ENCODE peak calls at places on chromosomes 16 and 17, in four cellular contexts. One of them, this sample, is unnamed.

GRCh38 chr16:56189990-56190902 is 1.0 kb upstream of the GNAO1 start:
- DNase-seq in lower leg skin: no peak
- DNase-seq in left ventricle myocardium inferior: no peak
- DNase-seq in breast epithelium: no peak
- DNase-seq in this sample: no peak

GRCh38 chr17:59371426-59372099 is 40.1 kb downstream of the YPEL2 start:
- DNase-seq in breast epithelium: no peak
- DNase-seq in lower leg skin: peak
- DNase-seq in left ventricle myocardium inferior: peak
- DNase-seq in this sample: no peak

GRCh38 chr17:76076765-76077581 is 2.0 kb upstream of the ZACN start:
- DNase-seq in lower leg skin: no peak
- DNase-seq in breast epithelium: no peak
- DNase-seq in left ventricle myocardium inferior: no peak
- DNase-seq in this sample: no peak

GRCh38 chr17:63430223-63430622 is 15.9 kb downstream of the CYB561 start:
- DNase-seq in breast epithelium: no peak
- DNase-seq in lower leg skin: no peak
- DNase-seq in left ventricle myocardium inferior: no peak
- DNase-seq in this sample: no peak

GRCh38 chr17:78998311-78999055 is 11.1 kb downstream of the CANT1 start:
- DNase-seq in left ventricle myocardium inferior: peak
- DNase-seq in lower leg skin: no peak
- DNase-seq in breast epithelium: peak
- DNase-seq in this sample: no peak

GRCh38 chr16:47142469-47143328 is 1.0 kb downstream of the NETO2 start:
- DNase-seq in left ventricle myocardium inferior: peak
- DNase-seq in lower leg skin: no peak
- DNase-seq in breast epithelium: no peak
- DNase-seq in this sample: no peak

GRCh38 chr16:84947022-84947421 is 64.3 kb downstream of the ZDHHC7 start:
- DNase-seq in breast epithelium: no peak
- DNase-seq in left ventricle myocardium inferior: no peak
- DNase-seq in lower leg skin: peak
- DNase-seq in this sample: no peak

GRCh38 chr17:21678451-21679081 is 13.8 kb upstream of the KCNJ18 start:
- DNase-seq in breast epithelium: peak
- DNase-seq in left ventricle myocardium inferior: no peak
- DNase-seq in lower leg skin: no peak
- DNase-seq in this sample: no peak

GRCh38 chr17:42997390-42997983 is 732 bp upstream of the RPL27 start:
- DNase-seq in lower leg skin: no peak
- DNase-seq in breast epithelium: no peak
- DNase-seq in left ventricle myocardium inferior: no peak
- DNase-seq in this sample: no peak

GRCh38 chr17:66953661-66954060 is 10.8 kb upstream of the CACNG4 start:
- DNase-seq in lower leg skin: no peak
- DNase-seq in left ventricle myocardium inferior: no peak
- DNase-seq in breast epithelium: no peak
- DNase-seq in this sample: no peak

GRCh38 chr17:81180836-81181810 is 15.1 kb upstream of the AATK start:
- DNase-seq in breast epithelium: no peak
- DNase-seq in lower leg skin: no peak
- DNase-seq in left ventricle myocardium inferior: no peak
- DNase-seq in this sample: no peak

GRCh38 chr16:48824271-48824670 is 214.3 kb upstream of the N4BP1 start:
- DNase-seq in lower leg skin: no peak
- DNase-seq in breast epithelium: no peak
- DNase-seq in left ventricle myocardium inferior: peak
- DNase-seq in this sample: no peak

GRCh38 chr16:30842971-30843370 is 50.9 kb downstream of the BCL7C start:
- DNase-seq in left ventricle myocardium inferior: no peak
- DNase-seq in breast epithelium: no peak
- DNase-seq in lower leg skin: no peak
- DNase-seq in this sample: no peak

GRCh38 chr16:80375973-80376372 is 164.8 kb upstream of the DYNLRB2 start:
- DNase-seq in breast epithelium: no peak
- DNase-seq in left ventricle myocardium inferior: no peak
- DNase-seq in lower leg skin: no peak
- DNase-seq in this sample: no peak

GRCh38 chr17:80704381-80704819 is 159.8 kb downstream of the RPTOR start:
- DNase-seq in lower leg skin: no peak
- DNase-seq in left ventricle myocardium inferior: no peak
- DNase-seq in breast epithelium: no peak
- DNase-seq in this sample: no peak

GRCh38 chr17:8326591-8327583 is 12.8 kb upstream of the ODF4 start:
- DNase-seq in breast epithelium: no peak
- DNase-seq in lower leg skin: no peak
- DNase-seq in left ventricle myocardium inferior: peak
- DNase-seq in this sample: no peak

GRCh38 chr16:71724320-71724751 is at the start of gene PHLPP2:
- DNase-seq in breast epithelium: no peak
- DNase-seq in left ventricle myocardium inferior: no peak
- DNase-seq in lower leg skin: no peak
- DNase-seq in this sample: no peak

GRCh38 chr17:13114601-13115024 is 96.8 kb upstream of the ELAC2 start:
- DNase-seq in left ventricle myocardium inferior: peak
- DNase-seq in breast epithelium: no peak
- DNase-seq in lower leg skin: no peak
- DNase-seq in this sample: no peak

GRCh38 chr17:9360610-9361571 is 214.7 kb downstream of the STX8 start:
- DNase-seq in left ventricle myocardium inferior: no peak
- DNase-seq in lower leg skin: peak
- DNase-seq in breast epithelium: no peak
- DNase-seq in this sample: no peak

GRCh38 chr16:1908983-1909382 is 9.2 kb downstream of the HS3ST6 start:
- DNase-seq in lower leg skin: no peak
- DNase-seq in breast epithelium: no peak
- DNase-seq in left ventricle myocardium inferior: no peak
- DNase-seq in this sample: no peak

GRCh38 chr17:41540921-41541625 is 13.0 kb upstream of the KRT19 start:
- DNase-seq in left ventricle myocardium inferior: no peak
- DNase-seq in lower leg skin: no peak
- DNase-seq in breast epithelium: no peak
- DNase-seq in this sample: no peak

GRCh38 chr17:78697122-78697845 is 84.8 kb downstream of the CYTH1 start:
- DNase-seq in breast epithelium: no peak
- DNase-seq in lower leg skin: no peak
- DNase-seq in left ventricle myocardium inferior: no peak
- DNase-seq in this sample: no peak

GRCh38 chr17:18362509-18363020 is 785 bp downstream of the SHMT1 start:
- DNase-seq in lower leg skin: peak
- DNase-seq in breast epithelium: no peak
- DNase-seq in left ventricle myocardium inferior: peak
- DNase-seq in this sample: no peak

GRCh38 chr17:56887552-56888467 is 26.0 kb downstream of the TRIM25 start:
- DNase-seq in breast epithelium: no peak
- DNase-seq in left ventricle myocardium inferior: no peak
- DNase-seq in lower leg skin: no peak
- DNase-seq in this sample: no peak

GRCh38 chr16:35862242-35862641 is 2402.8 kb downstream of the TP53TG3F start:
- DNase-seq in left ventricle myocardium inferior: no peak
- DNase-seq in lower leg skin: no peak
- DNase-seq in breast epithelium: no peak
- DNase-seq in this sample: no peak

GRCh38 chr16:19432429-19432828 is 14.7 kb downstream of the TMC5 start:
- DNase-seq in breast epithelium: no peak
- DNase-seq in lower leg skin: no peak
- DNase-seq in left ventricle myocardium inferior: no peak
- DNase-seq in this sample: no peak

GRCh38 chr17:58587713-58588117 is 73.3 kb upstream of the MTMR4 start:
- DNase-seq in breast epithelium: peak
- DNase-seq in lower leg skin: peak
- DNase-seq in left ventricle myocardium inferior: peak
- DNase-seq in this sample: no peak

GRCh38 chr17:35022536-35023063 is 40.9 kb downstream of the RFFL start:
- DNase-seq in left ventricle myocardium inferior: peak
- DNase-seq in lower leg skin: peak
- DNase-seq in breast epithelium: no peak
- DNase-seq in this sample: peak

GRCh38 chr16:90020260-90020837 is 1.1 kb upstream of the DBNDD1 start:
- DNase-seq in left ventricle myocardium inferior: no peak
- DNase-seq in lower leg skin: no peak
- DNase-seq in breast epithelium: no peak
- DNase-seq in this sample: no peak

GRCh38 chr16:31474173-31474714 is 2.3 kb downstream of the TGFB1I1 start:
- DNase-seq in lower leg skin: no peak
- DNase-seq in left ventricle myocardium inferior: no peak
- DNase-seq in breast epithelium: no peak
- DNase-seq in this sample: no peak

GRCh38 chr17:62627904-62628603 is 584 bp downstream of the MRC2 start:
- DNase-seq in lower leg skin: no peak
- DNase-seq in breast epithelium: no peak
- DNase-seq in left ventricle myocardium inferior: peak
- DNase-seq in this sample: no peak

GRCh38 chr17:4616456-4616855 is 25.0 kb downstream of the ALOX15 start:
- DNase-seq in left ventricle myocardium inferior: no peak
- DNase-seq in lower leg skin: no peak
- DNase-seq in breast epithelium: no peak
- DNase-seq in this sample: no peak

GRCh38 chr16:51549836-51550235 is 398.8 kb upstream of the SALL1 start:
- DNase-seq in lower leg skin: no peak
- DNase-seq in breast epithelium: no peak
- DNase-seq in left ventricle myocardium inferior: no peak
- DNase-seq in this sample: no peak

GRCh38 chr17:37614391-37614790 is 5.2 kb upstream of the SYNRG start:
- DNase-seq in lower leg skin: no peak
- DNase-seq in breast epithelium: no peak
- DNase-seq in left ventricle myocardium inferior: no peak
- DNase-seq in this sample: no peak

GRCh38 chr16:2474877-2475412 is at the start of gene TBC1D24:
- DNase-seq in breast epithelium: peak
- DNase-seq in left ventricle myocardium inferior: peak
- DNase-seq in lower leg skin: peak
- DNase-seq in this sample: peak

GRCh38 chr17:72732893-72733618 is 359.4 kb downstream of the SLC39A11 start:
- DNase-seq in left ventricle myocardium inferior: no peak
- DNase-seq in breast epithelium: no peak
- DNase-seq in lower leg skin: no peak
- DNase-seq in this sample: no peak

GRCh38 chr16:63749256-63749655 is 1372.6 kb downstream of the CDH11 start:
- DNase-seq in left ventricle myocardium inferior: no peak
- DNase-seq in lower leg skin: no peak
- DNase-seq in breast epithelium: no peak
- DNase-seq in this sample: no peak

GRCh38 chr16:76278976-76279375 is 1.8 kb downstream of the CNTNAP4 start:
- DNase-seq in breast epithelium: no peak
- DNase-seq in lower leg skin: no peak
- DNase-seq in left ventricle myocardium inferior: no peak
- DNase-seq in this sample: no peak
- TF ChIP-seq CTCF in breast epithelium: no peak
- TF ChIP-seq CTCF in lower leg skin: no peak
- TF ChIP-seq CTCF in left ventricle myocardium inferior: peak
- TF ChIP-seq CTCF in this sample: no peak

DNA sequence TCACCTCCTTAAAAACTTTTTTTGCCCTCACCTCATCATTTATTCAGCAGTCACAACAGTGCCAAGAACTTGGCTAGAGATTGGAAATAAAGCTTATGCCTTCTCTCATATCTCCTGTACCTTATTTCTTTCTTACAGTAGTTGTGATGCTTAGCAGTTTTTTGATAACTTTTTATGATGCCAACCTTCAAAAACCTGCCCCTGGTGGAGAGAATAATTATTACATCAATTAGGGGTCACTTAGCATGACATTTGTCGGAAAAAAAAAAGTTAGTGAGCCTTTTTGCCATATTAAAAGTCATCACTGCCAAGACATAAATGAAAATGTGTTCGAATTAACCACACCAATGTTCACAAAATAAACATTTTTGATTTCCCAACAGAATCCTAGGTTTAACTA is 296.6 kb downstream of the WWOX start:
- DNase-seq in lower leg skin: no peak
- DNase-seq in left ventricle myocardium inferior: no peak
- DNase-seq in breast epithelium: no peak
- DNase-seq in this sample: no peak
- TF ChIP-seq CTCF in lower leg skin: no peak
- TF ChIP-seq CTCF in left ventricle myocardium inferior: peak
- TF ChIP-seq CTCF in breast epithelium: no peak
- TF ChIP-seq CTCF in this sample: peak

GRCh38 chr16:68093816-68094613 is 8.8 kb downstream of the NFATC3 start:
- DNase-seq in breast epithelium: no peak
- DNase-seq in left ventricle myocardium inferior: no peak
- DNase-seq in lower leg skin: no peak
- DNase-seq in this sample: no peak
- TF ChIP-seq CTCF in breast epithelium: peak
- TF ChIP-seq CTCF in left ventricle myocardium inferior: peak
- TF ChIP-seq CTCF in lower leg skin: peak
- TF ChIP-seq CTCF in this sample: peak

GRCh38 chr17:1488826-1489275 is 3.6 kb downstream of the MYO1C start:
- DNase-seq in breast epithelium: no peak
- DNase-seq in lower leg skin: no peak
- DNase-seq in left ventricle myocardium inferior: no peak
- DNase-seq in this sample: no peak

GRCh38 chr17:1487939-1488825 is 4.3 kb downstream of the MYO1C start:
- DNase-seq in left ventricle myocardium inferior: peak
- DNase-seq in breast epithelium: peak
- DNase-seq in lower leg skin: peak
- DNase-seq in this sample: peak

GRCh38 chr17:1485748-1486376 is 6.6 kb downstream of the MYO1C start:
- DNase-seq in lower leg skin: no peak
- DNase-seq in left ventricle myocardium inferior: peak
- DNase-seq in breast epithelium: peak
- DNase-seq in this sample: peak

GRCh38 chr17:1485311-1485747 is 7.2 kb downstream of the MYO1C start:
- DNase-seq in left ventricle myocardium inferior: peak
- DNase-seq in breast epithelium: no peak
- DNase-seq in lower leg skin: no peak
- DNase-seq in this sample: no peak

GRCh38 chr17:1486802-1487695 is 5.4 kb downstream of the MYO1C start:
- DNase-seq in breast epithelium: peak
- DNase-seq in lower leg skin: peak
- DNase-seq in left ventricle myocardium inferior: peak
- DNase-seq in this sample: peak
- TF ChIP-seq CTCF in breast epithelium: no peak
- TF ChIP-seq CTCF in lower leg skin: no peak
- TF ChIP-seq CTCF in left ventricle myocardium inferior: no peak
- TF ChIP-seq CTCF in this sample: no peak